ENCODE peak calls at places on chromosomes 7 and 10, in five cellular contexts. One of them, this sample, is unnamed.

GRCh38 chr7:44285561-44285960 is 39.8 kb downstream of the CAMK2B start:
- DNase-seq in glutamatergic neuron: peak
- DNase-seq in CD8-positive, alpha-beta memory T cell: no peak
- DNase-seq in effector CD4-positive, alpha-beta T cell: no peak
- DNase-seq in epithelial cell of esophagus: no peak
- DNase-seq in this sample: peak

GRCh38 chr10:50604049-50604640 is 19.6 kb downstream of the SGMS1 start:
- DNase-seq in glutamatergic neuron: no peak
- DNase-seq in CD8-positive, alpha-beta memory T cell: no peak
- DNase-seq in effector CD4-positive, alpha-beta T cell: no peak
- DNase-seq in epithelial cell of esophagus: no peak
- DNase-seq in this sample: no peak

GRCh38 chr10:13074562-13075451 is 25.2 kb upstream of the OPTN start:
- DNase-seq in glutamatergic neuron: peak
- DNase-seq in CD8-positive, alpha-beta memory T cell: peak
- DNase-seq in effector CD4-positive, alpha-beta T cell: peak
- DNase-seq in epithelial cell of esophagus: peak
- DNase-seq in this sample: peak

GRCh38 chr10:48607356-48608278 is 2.7 kb upstream of the ARHGAP22 start:
- DNase-seq in glutamatergic neuron: no peak
- DNase-seq in CD8-positive, alpha-beta memory T cell: no peak
- DNase-seq in effector CD4-positive, alpha-beta T cell: no peak
- DNase-seq in epithelial cell of esophagus: no peak
- DNase-seq in this sample: no peak

GRCh38 chr10:70561051-70561450 is 41.5 kb downstream of the PRF1 start:
- DNase-seq in glutamatergic neuron: no peak
- DNase-seq in CD8-positive, alpha-beta memory T cell: no peak
- DNase-seq in effector CD4-positive, alpha-beta T cell: no peak
- DNase-seq in epithelial cell of esophagus: no peak
- DNase-seq in this sample: no peak

GRCh38 chr10:60846173-60846572 is 67.9 kb downstream of the CDK1 start:
- DNase-seq in glutamatergic neuron: no peak
- DNase-seq in CD8-positive, alpha-beta memory T cell: no peak
- DNase-seq in effector CD4-positive, alpha-beta T cell: no peak
- DNase-seq in epithelial cell of esophagus: peak
- DNase-seq in this sample: no peak

GRCh38 chr7:143243011-143243410 is 20.2 kb upstream of the GSTK1 start:
- DNase-seq in glutamatergic neuron: no peak
- DNase-seq in CD8-positive, alpha-beta memory T cell: no peak
- DNase-seq in effector CD4-positive, alpha-beta T cell: no peak
- DNase-seq in epithelial cell of esophagus: no peak
- DNase-seq in this sample: no peak

GRCh38 chr7:818031-818699 is 14.1 kb upstream of the SUN1 start:
- DNase-seq in glutamatergic neuron: no peak
- DNase-seq in CD8-positive, alpha-beta memory T cell: no peak
- DNase-seq in effector CD4-positive, alpha-beta T cell: no peak
- DNase-seq in epithelial cell of esophagus: peak
- DNase-seq in this sample: no peak

GRCh38 chr10:69470463-69471163 is 19.3 kb downstream of the TSPAN15 start:
- DNase-seq in glutamatergic neuron: no peak
- DNase-seq in CD8-positive, alpha-beta memory T cell: no peak
- DNase-seq in effector CD4-positive, alpha-beta T cell: no peak
- DNase-seq in epithelial cell of esophagus: no peak
- DNase-seq in this sample: no peak

GRCh38 chr10:99325261-99325660 is 3.9 kb upstream of the CNNM1 start:
- DNase-seq in glutamatergic neuron: no peak
- DNase-seq in CD8-positive, alpha-beta memory T cell: no peak
- DNase-seq in effector CD4-positive, alpha-beta T cell: no peak
- DNase-seq in epithelial cell of esophagus: peak
- DNase-seq in this sample: no peak

GRCh38 chr10:95770084-95770720 is 14.2 kb downstream of the ENTPD1 start:
- DNase-seq in glutamatergic neuron: no peak
- DNase-seq in CD8-positive, alpha-beta memory T cell: no peak
- DNase-seq in effector CD4-positive, alpha-beta T cell: no peak
- DNase-seq in epithelial cell of esophagus: no peak
- DNase-seq in this sample: no peak

GRCh38 chr7:143331179-143331825 is 15.4 kb downstream of the CLCN1 start:
- DNase-seq in glutamatergic neuron: no peak
- DNase-seq in CD8-positive, alpha-beta memory T cell: no peak
- DNase-seq in effector CD4-positive, alpha-beta T cell: no peak
- DNase-seq in epithelial cell of esophagus: peak
- DNase-seq in this sample: no peak

GRCh38 chr7:42137941-42138340 is 99.1 kb downstream of the GLI3 start:
- DNase-seq in glutamatergic neuron: no peak
- DNase-seq in CD8-positive, alpha-beta memory T cell: no peak
- DNase-seq in effector CD4-positive, alpha-beta T cell: no peak
- DNase-seq in epithelial cell of esophagus: peak
- DNase-seq in this sample: no peak

GRCh38 chr7:116984917-116985316 is 31.6 kb downstream of the ST7 start:
- DNase-seq in glutamatergic neuron: no peak
- DNase-seq in CD8-positive, alpha-beta memory T cell: peak
- DNase-seq in effector CD4-positive, alpha-beta T cell: no peak
- DNase-seq in epithelial cell of esophagus: peak
- DNase-seq in this sample: no peak

GRCh38 chr10:77173615-77174461 is 463.8 kb downstream of the KCNMA1 start:
- DNase-seq in glutamatergic neuron: peak
- DNase-seq in CD8-positive, alpha-beta memory T cell: peak
- DNase-seq in effector CD4-positive, alpha-beta T cell: peak
- DNase-seq in epithelial cell of esophagus: peak
- DNase-seq in this sample: peak

GRCh38 chr10:60797200-60797599 is 18.9 kb downstream of the CDK1 start:
- DNase-seq in glutamatergic neuron: no peak
- DNase-seq in CD8-positive, alpha-beta memory T cell: no peak
- DNase-seq in effector CD4-positive, alpha-beta T cell: no peak
- DNase-seq in epithelial cell of esophagus: no peak
- DNase-seq in this sample: no peak

GRCh38 chr10:43864622-43865021 is 215.9 kb upstream of the ZNF32 start:
- DNase-seq in glutamatergic neuron: no peak
- DNase-seq in CD8-positive, alpha-beta memory T cell: no peak
- DNase-seq in effector CD4-positive, alpha-beta T cell: no peak
- DNase-seq in epithelial cell of esophagus: no peak
- DNase-seq in this sample: no peak

GRCh38 chr7:84100866-84101265 is 93.7 kb downstream of the SEMA3A start:
- DNase-seq in glutamatergic neuron: no peak
- DNase-seq in CD8-positive, alpha-beta memory T cell: no peak
- DNase-seq in effector CD4-positive, alpha-beta T cell: no peak
- DNase-seq in epithelial cell of esophagus: peak
- DNase-seq in this sample: no peak

GRCh38 chr7:156380261-156380660 is 260.3 kb upstream of the RNF32 start:
- DNase-seq in glutamatergic neuron: no peak
- DNase-seq in CD8-positive, alpha-beta memory T cell: no peak
- DNase-seq in effector CD4-positive, alpha-beta T cell: no peak
- DNase-seq in epithelial cell of esophagus: no peak
- DNase-seq in this sample: no peak

GRCh38 chr7:25864511-25864910 is 287.5 kb upstream of the NFE2L3 start:
- DNase-seq in glutamatergic neuron: no peak
- DNase-seq in CD8-positive, alpha-beta memory T cell: no peak
- DNase-seq in effector CD4-positive, alpha-beta T cell: no peak
- DNase-seq in epithelial cell of esophagus: no peak
- DNase-seq in this sample: no peak

GRCh38 chr7:133355325-133355708 is 102.4 kb downstream of the EXOC4 start:
- DNase-seq in glutamatergic neuron: no peak
- DNase-seq in CD8-positive, alpha-beta memory T cell: no peak
- DNase-seq in effector CD4-positive, alpha-beta T cell: no peak
- DNase-seq in epithelial cell of esophagus: peak
- DNase-seq in this sample: no peak

GRCh38 chr7:113071465-113071864 is 15.2 kb downstream of the GPR85 start:
- DNase-seq in glutamatergic neuron: no peak
- DNase-seq in CD8-positive, alpha-beta memory T cell: no peak
- DNase-seq in effector CD4-positive, alpha-beta T cell: no peak
- DNase-seq in epithelial cell of esophagus: peak
- DNase-seq in this sample: no peak

GRCh38 chr7:151598045-151598444 is 78.3 kb upstream of the RHEB start:
- DNase-seq in glutamatergic neuron: no peak
- DNase-seq in CD8-positive, alpha-beta memory T cell: no peak
- DNase-seq in effector CD4-positive, alpha-beta T cell: no peak
- DNase-seq in epithelial cell of esophagus: peak
- DNase-seq in this sample: no peak

GRCh38 chr7:80309971-80310549 is 175.4 kb downstream of the GNAI1 start:
- DNase-seq in glutamatergic neuron: no peak
- DNase-seq in CD8-positive, alpha-beta memory T cell: no peak
- DNase-seq in effector CD4-positive, alpha-beta T cell: no peak
- DNase-seq in epithelial cell of esophagus: no peak
- DNase-seq in this sample: no peak

GRCh38 chr10:79129361-79129997 is 60.7 kb downstream of the ZMIZ1 start:
- DNase-seq in glutamatergic neuron: peak
- DNase-seq in CD8-positive, alpha-beta memory T cell: no peak
- DNase-seq in effector CD4-positive, alpha-beta T cell: no peak
- DNase-seq in epithelial cell of esophagus: no peak
- DNase-seq in this sample: peak

GRCh38 chr7:7136423-7136822 is 45.9 kb upstream of the C1GALT1 start:
- DNase-seq in glutamatergic neuron: no peak
- DNase-seq in CD8-positive, alpha-beta memory T cell: no peak
- DNase-seq in effector CD4-positive, alpha-beta T cell: no peak
- DNase-seq in epithelial cell of esophagus: no peak
- DNase-seq in this sample: no peak

GRCh38 chr7:101390901-101391301 is 28.2 kb downstream of the COL26A1 start:
- DNase-seq in glutamatergic neuron: peak
- DNase-seq in CD8-positive, alpha-beta memory T cell: no peak
- DNase-seq in effector CD4-positive, alpha-beta T cell: no peak
- DNase-seq in epithelial cell of esophagus: no peak
- DNase-seq in this sample: peak

This sample was measured in ecto neural progenitor cell.